ENCODE peak calls at places on chromosome 18, in four cellular contexts. E is HFFc6, A is EL, X is NCI-H1092 treated with DMSO at 0.1 percent for 48 hours. K is an unnamed sample.

GRCh38 chr18:23331091-23331920 is 121.8 kb upstream of the RIOK3 start:
- DNase-seq in X (no peak), E (no peak), A (no peak), K (no peak)

GRCh38 chr18:74515620-74516231 is 18.6 kb upstream of the CNDP1 start:
- DNase-seq in E (no peak), A (no peak), X (no peak), K (no peak)

GRCh38 chr18:984004-984403 is 79.3 kb downstream of the ADCYAP1 start:
- DNase-seq in E (no peak), A (no peak), X (no peak), K (no peak)

GRCh38 chr18:10160251-10160650 is 246.4 kb downstream of the VAPA start:
- DNase-seq in E (no peak), X (no peak), A (no peak), K (no peak)

GRCh38 chr18:26004827-26005226 is 85.6 kb downstream of the SS18 start:
- DNase-seq in X (no peak), E (no peak), A (no peak), K (no peak)

GRCh38 chr18:5975111-5975622 is 79.8 kb upstream of the TMEM200C start:
- DNase-seq in E (no peak), A (peak; percentile 23), X (no peak), K (no peak)

GRCh38 chr18:9993846-9994660 is 80.2 kb downstream of the VAPA start:
- DNase-seq in A (no peak), E (no peak), X (no peak), K (no peak)

GRCh38 chr18:22559414-22560282 is 141.9 kb upstream of the CTAGE1 start:
- DNase-seq in A (peak; percentile 79), E (no peak), X (no peak), K (no peak)

GRCh38 chr18:70132999-70133398 is 72.5 kb downstream of the RTTN start:
- DNase-seq in A (peak; percentile 95), X (no peak), E (peak; percentile 96), K (no peak)

GRCh38 chr18:33804258-33804657 is 226.2 kb downstream of the ASXL3 start:
- DNase-seq in A (no peak), X (no peak), E (no peak), K (no peak)

GRCh38 chr18:69399253-69399652 is 1.4 kb upstream of the DOK6 start:
- DNase-seq in E (no peak), X (no peak), A (no peak), K (no peak)

GRCh38 chr18:50158866-50159653 is 35.9 kb downstream of the MYO5B start:
- DNase-seq in A (no peak), X (no peak), E (no peak), K (peak; percentile 95)

GRCh38 chr18:40152859-40153258 is 1802.2 kb upstream of the PIK3C3 start:
- DNase-seq in X (no peak), A (no peak), E (no peak), K (no peak)

GRCh38 chr18:7566587-7567486 is at the start of gene PTPRM:
- DNase-seq in A (peak; percentile 87), E (peak; percentile 64), X (peak; percentile 37), K (peak; percentile 72)

GRCh38 chr18:10230072-10230471 is 224.4 kb upstream of the APCDD1 start:
- DNase-seq in A (peak; percentile 97), X (no peak), E (peak; percentile 94), K (no peak)

GRCh38 chr18:31760695-31761094 is at the start of gene SLC25A52:
- DNase-seq in E (no peak), X (no peak), A (no peak), K (no peak)

GRCh38 chr18:21896732-21897336 is 156.2 kb downstream of the MIB1 start:
- DNase-seq in A (no peak), X (no peak), E (no peak), K (no peak)

GRCh38 chr18:60883594-60883993 is 449.6 kb upstream of the CDH20 start:
- DNase-seq in A (no peak), E (no peak), X (no peak), K (no peak)

GRCh38 chr18:26336572-26336971 is 110.3 kb downstream of the TAF4B start:
- DNase-seq in E (no peak), X (no peak), A (no peak), K (no peak)

GRCh38 chr18:23232331-23232730 is 97.0 kb downstream of the CABLES1 start:
- DNase-seq in X (no peak), A (no peak), E (no peak), K (peak; percentile 47)

GRCh38 chr18:5296706-5297320 is 1.3 kb upstream of the ZBTB14 start:
- DNase-seq in E (peak; percentile 82), X (peak; percentile 72), A (peak; percentile 82), K (peak; percentile 91)

GRCh38 chr18:31942301-31942998 is 478 bp downstream of the TRAPPC8 start:
- DNase-seq in A (peak; percentile 56), E (peak; percentile 35), X (peak; percentile 72), K (no peak)

GRCh38 chr18:26940744-26941398 is 75.4 kb upstream of the AQP4 start:
- DNase-seq in X (no peak), A (no peak), E (no peak), K (no peak)

GRCh38 chr18:24346254-24346653 is 51.4 kb downstream of the OSBPL1A start:
- DNase-seq in X (no peak), E (no peak), A (no peak), K (no peak)

GRCh38 chr18:50880108-50880465 is 1.2 kb downstream of the ME2 start:
- DNase-seq in A (no peak), E (no peak), X (no peak), K (no peak)

GRCh38 chr18:12803069-12803936 is 80.7 kb downstream of the PTPN2 start:
- DNase-seq in A (no peak), X (peak; percentile 1), E (no peak), K (no peak)

GRCh38 chr18:12861637-12862036 is 22.4 kb downstream of the PTPN2 start:
- DNase-seq in X (no peak), E (no peak), A (no peak), K (no peak)

GRCh38 chr18:24910217-24910616 is 441.7 kb downstream of the ZNF521 start:
- DNase-seq in E (no peak), X (no peak), A (no peak), K (no peak)

GRCh38 chr18:77940566-77940965 is 690.9 kb downstream of the GALR1 start:
- DNase-seq in E (no peak), A (no peak), X (no peak), K (no peak)

GRCh38 chr18:22189431-22189830 is 20.0 kb downstream of the GATA6 start:
- DNase-seq in A (no peak), X (no peak), E (no peak), K (no peak)

GRCh38 chr18:52582516-52582915 is 242.5 kb downstream of the DCC start:
- DNase-seq in X (no peak), E (no peak), A (no peak), K (no peak)

GRCh38 chr18:75915941-75916640 is 488.6 kb upstream of the SMIM21 start:
- DNase-seq in X (peak; percentile 80), E (no peak), A (no peak), K (peak; percentile 91)

GRCh38 chr18:63848159-63848558 is 39.3 kb upstream of the SERPINB2 start:
- DNase-seq in A (peak; percentile 74), E (peak; percentile 72), X (peak; percentile 43), K (peak; percentile 76)

GRCh38 chr18:26459884-26460283 is 88.5 kb downstream of the KCTD1 start:
- DNase-seq in X (no peak), A (no peak), E (no peak), K (no peak)

GRCh38 chr18:59246796-59247195 is 26.5 kb downstream of the RAX start:
- DNase-seq in A (no peak), X (no peak), E (no peak), K (no peak)

GRCh38 chr18:58005036-58005435 is 39.0 kb upstream of the NEDD4L start:
- DNase-seq in E (no peak), A (peak; percentile 62), X (no peak), K (no peak)

GRCh38 chr18:50183556-50183955 is 11.4 kb downstream of the MYO5B start:
- DNase-seq in A (peak; percentile 31), E (no peak), X (no peak), K (no peak)

GRCh38 chr18:36775396-36775795 is 53.4 kb downstream of the TPGS2 start:
- DNase-seq in A (no peak), X (no peak), E (no peak), K (no peak)